ENCODE peak calls at places on chromosomes 13 and 19, in ten cellular contexts. L is SW 1271, K is WERI-Rb-1, F is stromal cell of bone marrow, E is NCI-H69, G is ELR, W is HL-60, U is germinal center, X is anterior cingulate cortex, J is lower lobe of right lung. A is an unnamed sample.

GRCh38 chr19:58274771-58275199 is 4.0 kb upstream of the ZNF8 start:
- DNase-seq in W (no peak), E (peak), U (no peak), X (no peak), F (peak), L (no peak), K (no peak), J (no peak), G (peak), A (peak)

GRCh38 chr19:49214701-49215100 is 57.1 kb downstream of the TRPM4 start:
- DNase-seq in G (no peak), F (no peak), K (no peak), E (no peak), U (peak), J (no peak), L (no peak), W (no peak), X (no peak), A (no peak)

GRCh38 chr13:44052843-44053607 is 173.3 kb downstream of the LACC1 start:
- DNase-seq in U (no peak), F (no peak), G (peak), X (no peak), J (peak), E (no peak), W (no peak), K (no peak), L (no peak), A (peak)

GRCh38 chr19:35347171-35347929 is at the start of gene FFAR1:
- DNase-seq in E (no peak), J (peak), U (peak), X (no peak), G (peak), K (no peak), F (no peak), W (peak), L (no peak), A (no peak)

GRCh38 chr13:109884462-109884861 is 98.1 kb upstream of the IRS2 start:
- DNase-seq in L (no peak), W (no peak), E (no peak), G (no peak), X (no peak), U (no peak), J (no peak), K (no peak), F (no peak), A (no peak)

GRCh38 chr13:98994896-98995295 is 17.0 kb upstream of the DOCK9 start:
- DNase-seq in X (no peak), K (no peak), U (no peak), J (no peak), F (no peak), E (peak), W (no peak), L (no peak), G (no peak), A (no peak)

GRCh38 chr13:110281736-110282135 is 25.2 kb downstream of the COL4A1 start:
- DNase-seq in G (no peak), J (no peak), E (no peak), U (no peak), K (peak), W (no peak), X (no peak), L (no peak), F (no peak), A (no peak)

GRCh38 chr19:45960595-45961235 is 12.9 kb downstream of the NOVA2 start:
- DNase-seq in E (peak), K (peak), W (no peak), U (no peak), L (no peak), J (no peak), X (no peak), F (no peak), G (no peak), A (no peak)

GRCh38 chr13:102580552-102581169 is 16.1 kb upstream of the TPP2 start:
- DNase-seq in F (peak), U (peak), L (peak), W (peak), G (peak), X (no peak), J (no peak), K (no peak), E (peak), A (peak)

GRCh38 chr13:46962286-46962941 is 65.6 kb upstream of the HTR2A start:
- DNase-seq in K (no peak), G (peak), F (peak), E (no peak), X (no peak), J (no peak), W (no peak), L (peak), U (no peak), A (peak)

GRCh38 chr19:45200614-45201013 is 22.0 kb downstream of the BLOC1S3 start:
- DNase-seq in U (no peak), F (no peak), X (no peak), W (no peak), E (peak), L (no peak), G (peak), J (no peak), K (peak), A (peak)

GRCh38 chr13:105545811-105546210 is 989.7 kb downstream of the EFNB2 start:
- DNase-seq in J (no peak), L (no peak), E (no peak), U (no peak), F (no peak), X (no peak), W (no peak), G (no peak), K (no peak), A (no peak)

GRCh38 chr13:51339952-51340732 is 651 bp downstream of the SERPINE3 start:
- DNase-seq in E (no peak), G (peak), X (no peak), J (no peak), W (no peak), F (no peak), K (no peak), L (no peak), U (no peak), A (peak)

GRCh38 chr19:460877-461609 is at the start of gene SHC2:
- DNase-seq in K (peak), E (peak), L (no peak), X (no peak), W (no peak), G (no peak), F (no peak), J (no peak), U (no peak), A (no peak)

GRCh38 chr13:44237276-44237767 is 136.3 kb upstream of the SERP2 start:
- DNase-seq in E (peak), J (no peak), W (no peak), L (no peak), X (no peak), U (no peak), K (no peak), F (peak), G (peak), A (peak)

GRCh38 chr13:51542358-51542972 is 41.8 kb upstream of the WDFY2 start:
- DNase-seq in L (no peak), U (no peak), F (no peak), E (peak), W (no peak), G (no peak), X (no peak), K (peak), J (no peak), A (peak)

GRCh38 chr19:30228726-30229523 is 143.3 kb upstream of the ZNF536 start:
- DNase-seq in F (no peak), W (no peak), J (no peak), L (no peak), G (no peak), E (peak), U (no peak), K (peak), X (no peak), A (peak)

GRCh38 chr19:7540761-7541480 is 5.4 kb downstream of the PNPLA6 start:
- DNase-seq in E (no peak), K (no peak), F (no peak), W (no peak), X (no peak), J (peak), U (no peak), G (peak), L (no peak), A (peak)

GRCh38 chr13:109427148-109427547 is 359.2 kb downstream of the IRS2 start:
- DNase-seq in G (no peak), F (no peak), K (no peak), E (no peak), L (no peak), J (no peak), U (no peak), X (no peak), W (no peak), A (peak)

GRCh38 chr19:19460258-19460731 is 54.8 kb downstream of the GATAD2A start:
- DNase-seq in J (peak), K (no peak), X (no peak), L (no peak), E (no peak), F (no peak), U (no peak), G (peak), W (peak), A (peak)

GRCh38 chr19:47005873-47006272 is 13.8 kb upstream of the NPAS1 start:
- DNase-seq in G (no peak), U (no peak), E (peak), K (no peak), J (no peak), X (no peak), W (peak), L (no peak), F (no peak), A (no peak)

GRCh38 chr13:113633485-113633873 is 24.5 kb downstream of the ATP4B start:
- DNase-seq in U (no peak), F (no peak), L (no peak), K (no peak), X (no peak), E (no peak), W (no peak), J (peak), G (no peak), A (no peak)

GRCh38 chr19:56139847-56140582 is 1.1 kb upstream of the ZNF444 start:
- DNase-seq in J (no peak), X (no peak), W (no peak), K (no peak), U (no peak), E (no peak), G (peak), L (no peak), F (no peak), A (peak)

GRCh38 chr13:27833206-27833605 is 40.9 kb downstream of the GSX1 start:
- DNase-seq in U (no peak), E (no peak), W (no peak), L (no peak), X (no peak), F (no peak), K (no peak), G (no peak), J (no peak), A (no peak)

GRCh38 chr19:16449330-16449961 is 22.3 kb downstream of the EPS15L1 start:
- DNase-seq in U (peak), W (peak), G (peak), X (no peak), K (no peak), J (no peak), F (no peak), L (peak), E (no peak), A (peak)

GRCh38 chr19:54077334-54077733 is 3.8 kb downstream of the TARM1 start:
- DNase-seq in G (no peak), F (no peak), L (no peak), J (no peak), E (no peak), W (peak), K (no peak), X (no peak), U (no peak), A (no peak)

GRCh38 chr13:44974056-44974798 is 15.0 kb downstream of the NUFIP1 start:
- DNase-seq in G (peak), L (no peak), W (peak), F (peak), K (no peak), E (no peak), J (no peak), U (no peak), X (no peak), A (peak)

A was measured in GM23248.